ENCODE peak calls at places on chromosome 11, in seven cellular contexts. Z, F, Y, N, D, O and H are unnamed samples.

GRCh38 chr11:65134240-65134951 is at the start of gene SYVN1:
- DNase-seq in Y (peak; percentile 94), F (peak; percentile 89), Z (peak; percentile 86), N (peak; percentile 97), D (peak; percentile 86), O (peak; percentile 87), H (peak; percentile 95)

GRCh38 chr11:43644626-43645299 is 35.8 kb upstream of the HSD17B12 start:
- DNase-seq in Z (no peak), F (no peak), Y (no peak), O (no peak), N (no peak), D (no peak), H (no peak)

GRCh38 chr11:128171496-128171895 is 415.9 kb downstream of the ETS1 start:
- DNase-seq in O (no peak), N (no peak), Z (no peak), Y (no peak), D (no peak), F (no peak), H (no peak)

GRCh38 chr11:73152086-73152853 is 10.2 kb upstream of the FCHSD2 start:
- DNase-seq in D (no peak), Y (peak; percentile 24), F (no peak), O (no peak), N (no peak), Z (no peak), H (no peak)

GRCh38 chr11:33588056-33588455 is 112.6 kb downstream of the C11orf91 start:
- DNase-seq in Y (no peak), D (no peak), N (no peak), Z (no peak), F (no peak), O (no peak), H (no peak)

GRCh38 chr11:120186799-120187591 is 23.8 kb upstream of the OAF start:
- DNase-seq in D (no peak), N (peak; percentile 73), Z (no peak), Y (peak; percentile 50), O (no peak), F (no peak), H (no peak)

GRCh38 chr11:45900916-45901617 is 6.0 kb downstream of the FREY1 start:
- DNase-seq in D (no peak), Z (no peak), N (no peak), Y (no peak), F (no peak), O (no peak), H (no peak)

GRCh38 chr11:14907411-14908213 is 15.6 kb upstream of the CYP2R1 start:
- DNase-seq in D (no peak), F (peak; percentile 80), Y (peak; percentile 90), O (peak; percentile 60), N (peak; percentile 88), Z (peak; percentile 81), H (no peak)

GRCh38 chr11:111939836-111940604 is 2.9 kb downstream of the DIXDC1 start:
- DNase-seq in F (no peak), Z (no peak), Y (no peak), D (no peak), N (no peak), O (no peak), H (no peak)

GRCh38 chr11:77596626-77597025 is 6.9 kb downstream of the AQP11 start:
- DNase-seq in Z (no peak), D (no peak), N (no peak), Y (no peak), O (no peak), F (no peak), H (no peak)

GRCh38 chr11:45209904-45210699 is 63.7 kb downstream of the PRDM11 start:
- DNase-seq in N (peak; percentile 87), Y (peak; percentile 45), D (peak; percentile 41), Z (peak; percentile 59), O (peak; percentile 78), F (peak; percentile 74), H (no peak)

GRCh38 chr11:45543808-45544422 is 121.5 kb downstream of the CHST1 start:
- DNase-seq in Y (no peak), N (no peak), D (peak; percentile 47), O (no peak), F (no peak), Z (no peak), H (no peak)

GRCh38 chr11:10067629-10068300 is 226.3 kb downstream of the SBF2 start:
- DNase-seq in Y (no peak), Z (no peak), F (no peak), N (no peak), D (no peak), O (no peak), H (no peak)

GRCh38 chr11:121904148-121904547 is 211.9 kb downstream of the BLID start:
- DNase-seq in Y (no peak), O (no peak), D (no peak), F (no peak), N (no peak), Z (no peak), H (no peak)

GRCh38 chr11:13008625-13009475 is at the start of gene RASSF10:
- DNase-seq in Y (peak; percentile 94), D (peak; percentile 80), O (peak; percentile 85), Z (no peak), N (no peak), F (no peak), H (no peak)

GRCh38 chr11:1926156-1927031 is 6.9 kb downstream of the TNNT3 start:
- DNase-seq in D (no peak), Y (no peak), N (peak; percentile 74), O (no peak), Z (no peak), F (no peak), H (no peak)

GRCh38 chr11:65973439-65974110 is 12.0 kb downstream of the SART1 start:
- DNase-seq in O (no peak), Y (no peak), F (no peak), Z (no peak), D (no peak), N (no peak), H (no peak)

GRCh38 chr11:74462631-74463030 is 4.7 kb downstream of the KCNE3 start:
- DNase-seq in O (no peak), F (no peak), Y (no peak), D (no peak), Z (no peak), N (no peak), H (no peak)
- H3K4me3 ChIP-seq in O (no peak overlapping the region), F (no peak overlapping the region), Y (no peak overlapping the region), D (no peak overlapping the region), Z (no peak overlapping the region), N (no peak overlapping the region), H (no peak overlapping the region)

GRCh38 chr11:129211397-129211796 is 19.3 kb upstream of the ARHGAP32 start:
- DNase-seq in O (no peak), Y (no peak), F (no peak), Z (no peak), N (no peak), D (no peak), H (no peak)
- H3K27ac ChIP-seq in O (no peak overlapping the region), Y (no peak overlapping the region), F (no peak overlapping the region), Z (no peak overlapping the region), N (no peak overlapping the region), D (no peak overlapping the region), H (no peak overlapping the region)

DNA sequence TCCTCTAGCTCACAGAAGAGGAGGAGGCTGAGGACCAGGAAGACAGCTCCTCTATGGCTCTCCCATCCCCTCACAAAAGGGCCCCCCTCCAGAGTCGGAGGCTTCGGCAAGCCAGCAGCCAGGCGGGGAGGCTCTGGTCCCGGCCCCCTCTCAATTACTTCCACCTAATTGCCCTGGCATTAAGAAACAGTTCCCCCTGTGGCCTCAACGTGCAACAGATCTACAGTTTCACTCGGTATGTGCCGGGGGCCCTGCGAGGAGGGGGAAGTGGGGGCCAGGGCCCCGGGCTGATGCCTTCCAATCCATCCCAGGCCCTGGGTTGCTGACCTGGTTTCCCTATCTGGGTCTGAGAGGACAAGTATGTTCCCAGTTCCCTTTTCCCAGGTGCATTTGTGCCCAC is 7.9 kb downstream of the FOXR1 start:
- DNase-seq in O (no peak), F (no peak), Y (no peak), D (no peak), Z (no peak), N (no peak), H (no peak)
- H3K4me3 ChIP-seq in O (no peak overlapping the region), F (no peak overlapping the region), Y (no peak overlapping the region), D (no peak overlapping the region), Z (no peak overlapping the region), N (no peak overlapping the region), H (no peak overlapping the region)

GRCh38 chr11:102589047-102589459 is 36.1 kb downstream of the MMP20 start:
- DNase-seq in F (no peak), O (no peak), N (no peak), D (no peak), Z (no peak), Y (no peak), H (no peak)
- H3K27ac ChIP-seq in F (no peak overlapping the region), O (no peak overlapping the region), N (no peak overlapping the region), D (no peak overlapping the region), Z (no peak overlapping the region), Y (no peak overlapping the region), H (peak overlapping the region; percentile 2)